ENCODE peak calls at places on chromosome 12, in eight cellular contexts. I, W, R, C, V, J, T and U are unnamed samples.

GRCh38 chr12:124636138-124636968 is 68.9 kb upstream of the NCOR2 start:
- DNase-seq in I (no peak), W (peak; percentile 87), R (peak; percentile 36), C (no peak), V (no peak), J (no peak), T (peak; percentile 75), U (no peak)

GRCh38 chr12:43332977-43333649 is 218.9 kb downstream of the ADAMTS20 start:
- DNase-seq in I (no peak), W (peak; percentile 93), R (no peak), C (no peak), V (no peak), J (no peak), T (peak; percentile 90), U (no peak)

GRCh38 chr12:89828575-89828974 is 119.9 kb upstream of the ATP2B1 start:
- DNase-seq in I (no peak), W (no peak), R (no peak), C (no peak), V (no peak), J (no peak), T (no peak), U (no peak)

GRCh38 chr12:75883241-75883640 is 148.3 kb downstream of the PHLDA1 start:
- DNase-seq in I (no peak), W (no peak), R (no peak), C (no peak), V (no peak), J (no peak), T (no peak), U (no peak)

GRCh38 chr12:54431911-54432814 is 13.1 kb upstream of the ITGA5 start:
- DNase-seq in I (peak; percentile 89), W (peak; percentile 92), R (no peak), C (no peak), V (no peak), J (peak; percentile 42), T (no peak), U (no peak)

GRCh38 chr12:41288188-41288811 is 100.2 kb downstream of the PDZRN4 start:
- DNase-seq in I (no peak), W (no peak), R (no peak), C (no peak), V (no peak), J (peak; percentile 96), T (no peak), U (no peak)

GRCh38 chr12:49298160-49298559 is 3.2 kb downstream of the PRPH start:
- DNase-seq in I (no peak), W (no peak), R (no peak), C (no peak), V (no peak), J (no peak), T (no peak), U (no peak)

GRCh38 chr12:59372971-59373370 is 222.9 kb upstream of the SLC16A7 start:
- DNase-seq in I (no peak), W (peak; percentile 26), R (no peak), C (no peak), V (no peak), J (peak; percentile 36), T (peak; percentile 39), U (no peak)